ENCODE peak calls at places on chromosomes 3 and 15, in four cellular contexts. G, N, T and O are unnamed samples.

GRCh38 chr15:89429986-89430385 is 66.4 kb downstream of the RHCG start:
- DNase-seq in T (no peak), G (no peak), N (no peak), O (no peak)

GRCh38 chr15:51155016-51155580 is 60.4 kb upstream of the TNFAIP8L3 start:
- DNase-seq in N (no peak), G (no peak), T (no peak), O (no peak)

GRCh38 chr3:69866988-69867720 is 127.9 kb downstream of the MITF start:
- DNase-seq in N (no peak), T (no peak), G (no peak), O (no peak)

GRCh38 chr3:9201278-9201677 is 48.2 kb downstream of the SRGAP3 start:
- DNase-seq in T (no peak), G (no peak), N (no peak), O (no peak)

GRCh38 chr3:142285057-142285666 is 59.8 kb upstream of the GK5 start:
- DNase-seq in N (no peak), T (no peak), G (no peak), O (no peak)

GRCh38 chr3:58434511-58434910 is 879 bp upstream of the PDHB start:
- DNase-seq in T (no peak), N (no peak), G (no peak), O (no peak)

GRCh38 chr15:84883433-84883832 is 1.0 kb upstream of the SLC28A1 start:
- DNase-seq in G (no peak), N (no peak), T (no peak), O (no peak)

GRCh38 chr3:43155464-43156121 is 49.7 kb upstream of the POMGNT2 start:
- DNase-seq in T (no peak), N (no peak), G (peak), O (peak)

GRCh38 chr15:66633851-66634250 is 68.1 kb upstream of the LCTL start:
- DNase-seq in G (no peak), T (no peak), N (no peak), O (no peak)

GRCh38 chr15:92809880-92810361 is 90.2 kb upstream of the CHD2 start:
- DNase-seq in N (no peak), T (no peak), G (peak), O (no peak)

GRCh38 chr3:39220551-39221530 is 28.4 kb upstream of the XIRP1 start:
- DNase-seq in N (no peak), G (no peak), T (no peak), O (no peak)

GRCh38 chr3:20100106-20100605 is 59.9 kb downstream of the KAT2B start:
- DNase-seq in T (no peak), G (no peak), N (no peak), O (no peak)

GRCh38 chr3:37287776-37288175 is 113.4 kb upstream of the LRRFIP2 start:
- DNase-seq in T (no peak), N (no peak), G (no peak), O (no peak)

GRCh38 chr3:180250172-180250571 is 213.4 kb upstream of the PEX5L start:
- DNase-seq in T (no peak), G (no peak), N (no peak), O (no peak)

GRCh38 chr15:98583758-98584157 is 64.6 kb upstream of the IGF1R start:
- DNase-seq in G (no peak), N (no peak), T (no peak), O (no peak)

GRCh38 chr3:124563376-124563775 is 166.9 kb upstream of the UMPS start:
- DNase-seq in N (no peak), G (no peak), T (no peak), O (no peak)

GRCh38 chr3:186268616-186269448 is 93.2 kb downstream of the DGKG start:
- DNase-seq in T (no peak), N (no peak), G (no peak), O (no peak)

GRCh38 chr15:81157195-81157938 is 23.3 kb downstream of the CFAP161 start:
- DNase-seq in N (no peak), T (no peak), G (no peak), O (no peak)

GRCh38 chr3:11185564-11186317 is 31.4 kb downstream of the HRH1 start:
- DNase-seq in N (no peak), G (peak), T (no peak), O (peak)

GRCh38 chr15:63950911-63951481 is 95.3 kb downstream of the DAPK2 start:
- DNase-seq in G (no peak), N (no peak), T (no peak), O (no peak)

GRCh38 chr3:38127611-38128302 is 9.2 kb downstream of the ACAA1 start:
- DNase-seq in G (peak), T (no peak), N (no peak), O (no peak)

GRCh38 chr3:73086071-73086494 is 24.6 kb downstream of the EBLN2 start:
- DNase-seq in T (no peak), N (peak), G (no peak), O (no peak)

GRCh38 chr15:58458076-58458475 is 26.3 kb downstream of the LIPC start:
- DNase-seq in G (no peak), T (no peak), N (no peak), O (no peak)

GRCh38 chr15:75785771-75786563 is 57.3 kb upstream of the UBE2Q2 start:
- DNase-seq in N (no peak), T (no peak), G (peak), O (no peak)

GRCh38 chr15:74603026-74603788 is 12.4 kb upstream of the CLK3 start:
- DNase-seq in T (no peak), N (no peak), G (no peak), O (no peak)

GRCh38 chr3:187841552-187841951 is 96.3 kb upstream of the BCL6 start:
- DNase-seq in N (no peak), T (no peak), G (no peak), O (no peak)

GRCh38 chr3:64685800-64686445 is 1.9 kb downstream of the ADAMTS9 start:
- DNase-seq in N (no peak), T (peak), G (peak), O (peak)

GRCh38 chr15:77502379-77503095 is 81.8 kb downstream of the HMG20A start:
- DNase-seq in T (no peak), G (no peak), N (no peak), O (no peak)

GRCh38 chr3:30288830-30289229 is 317.6 kb upstream of the TGFBR2 start:
- DNase-seq in T (no peak), G (no peak), N (no peak), O (no peak)

GRCh38 chr3:19734453-19734852 is 199.6 kb downstream of the EFHB start:
- DNase-seq in N (no peak), T (no peak), G (no peak), O (no peak)

GRCh38 chr3:64440498-64440897 is 215.2 kb upstream of the PRICKLE2 start:
- DNase-seq in N (no peak), G (no peak), T (no peak), O (no peak)

GRCh38 chr3:15861163-15861562 is 63.4 kb upstream of the ANKRD28 start:
- DNase-seq in T (no peak), N (no peak), G (no peak), O (no peak)

GRCh38 chr15:52710050-52710709 is 31.0 kb upstream of the ATOSA start:
- DNase-seq in T (no peak), G (no peak), N (no peak), O (no peak)